ENCODE peak calls at places on chromosomes 16 and 17, in eight cellular contexts. H is heart right ventricle, J is neural progenitor cell, S is skeletal muscle cell, Y is mesendoderm, M is kidney, L is IMR-90, P is stomach. N is an unnamed sample.

GRCh38 chr16:48075398-48075797 is 80.4 kb downstream of the ABCC12 start:
- DNase-seq in H (no peak), J (no peak), S (peak), Y (no peak), M (no peak), L (peak), P (no peak), N (no peak)

GRCh38 chr17:31559647-31560501 is 168.4 kb downstream of the RAB11FIP4 start:
- DNase-seq in H (peak), J (peak), S (no peak), Y (peak), M (peak), L (no peak), P (no peak), N (peak)

GRCh38 chr17:36534117-36534880 is at the start of gene MYO19:
- DNase-seq in H (peak), J (peak), S (peak), Y (peak), M (peak), L (peak), P (peak), N (peak)

GRCh38 chr17:11135819-11136218 is 105.2 kb upstream of the SHISA6 start:
- DNase-seq in H (no peak), J (no peak), S (no peak), Y (no peak), M (no peak), L (no peak), P (no peak), N (no peak)

GRCh38 chr17:44380767-44381166 is 8.7 kb downstream of the ITGA2B start:
- DNase-seq in H (no peak), J (no peak), S (no peak), Y (no peak), M (peak), L (no peak), P (no peak), N (peak)

GRCh38 chr17:78940708-78941107 is 15.5 kb upstream of the TIMP2 start:
- DNase-seq in H (no peak), J (peak), S (no peak), Y (peak), M (peak), L (peak), P (no peak), N (peak)

GRCh38 chr17:8470447-8471047 is 34.9 kb downstream of the NDEL1 start:
- DNase-seq in H (peak), J (no peak), S (no peak), Y (no peak), M (peak), L (no peak), P (no peak), N (peak)

GRCh38 chr17:4073983-4074830 is 68.6 kb downstream of the ZZEF1 start:
- DNase-seq in H (peak), J (no peak), S (no peak), Y (no peak), M (no peak), L (no peak), P (peak), N (no peak)

GRCh38 chr16:53892155-53892554 is 188.2 kb downstream of the FTO start:
- DNase-seq in H (no peak), J (peak), S (no peak), Y (peak), M (no peak), L (peak), P (peak), N (peak)

GRCh38 chr17:28946239-28946638 is 5.1 kb downstream of the PHF12 start:
- DNase-seq in H (no peak), J (no peak), S (peak), Y (no peak), M (no peak), L (peak), P (no peak), N (no peak)

GRCh38 chr16:65202461-65202860 is 80.6 kb upstream of the CDH11 start:
- DNase-seq in H (no peak), J (no peak), S (no peak), Y (no peak), M (no peak), L (peak), P (no peak), N (no peak)

GRCh38 chr16:30356401-30357084 is 1.4 kb upstream of the CD2BP2 start:
- DNase-seq in H (no peak), J (no peak), S (no peak), Y (no peak), M (peak), L (no peak), P (no peak), N (no peak)

GRCh38 chr17:35056013-35056412 is 7.5 kb downstream of the RFFL start:
- DNase-seq in H (no peak), J (peak), S (no peak), Y (peak), M (no peak), L (no peak), P (no peak), N (no peak)

GRCh38 chr16:67311607-67312449 is 14.7 kb downstream of the KCTD19 start:
- DNase-seq in H (no peak), J (no peak), S (peak), Y (no peak), M (no peak), L (peak), P (no peak), N (no peak)

GRCh38 chr17:38507436-38507835 is 79.2 kb downstream of the ARHGAP23 start:
- DNase-seq in H (no peak), J (peak), S (no peak), Y (peak), M (peak), L (no peak), P (no peak), N (peak)

GRCh38 chr16:51722467-51722866 is 571.4 kb upstream of the SALL1 start:
- DNase-seq in H (no peak), J (no peak), S (no peak), Y (no peak), M (no peak), L (no peak), P (no peak), N (no peak)

GRCh38 chr16:89167425-89167941 is 4.1 kb upstream of the CDH15 start:
- DNase-seq in H (peak), J (peak), S (no peak), Y (peak), M (peak), L (peak), P (peak), N (peak)

GRCh38 chr17:33873218-33873617 is 381.9 kb upstream of the CCL2 start:
- DNase-seq in H (no peak), J (no peak), S (no peak), Y (peak), M (no peak), L (no peak), P (no peak), N (no peak)

GRCh38 chr17:14940112-14940945 is 324.8 kb downstream of the PMP22 start:
- DNase-seq in H (no peak), J (no peak), S (no peak), Y (no peak), M (no peak), L (no peak), P (no peak), N (no peak)

GRCh38 chr16:19338335-19338734 is 52.8 kb downstream of the CLEC19A start:
- DNase-seq in H (no peak), J (no peak), S (no peak), Y (peak), M (no peak), L (no peak), P (no peak), N (no peak)

GRCh38 chr17:59760164-59760563 is 52.7 kb downstream of the VMP1 start:
- DNase-seq in H (no peak), J (no peak), S (no peak), Y (no peak), M (no peak), L (no peak), P (no peak), N (no peak)

GRCh38 chr16:27751676-27752075 is 201.7 kb downstream of the KATNIP start:
- DNase-seq in H (no peak), J (no peak), S (no peak), Y (no peak), M (peak), L (no peak), P (no peak), N (no peak)

GRCh38 chr17:67253379-67253778 is 8.4 kb upstream of the HELZ start:
- DNase-seq in H (no peak), J (no peak), S (no peak), Y (no peak), M (no peak), L (peak), P (no peak), N (no peak)

GRCh38 chr16:57607676-57608461 is 20.6 kb upstream of the ADGRG1 start:
- DNase-seq in H (no peak), J (no peak), S (no peak), Y (no peak), M (peak), L (no peak), P (no peak), N (no peak)

GRCh38 chr17:31623990-31624389 is 232.5 kb downstream of the RAB11FIP4 start:
- DNase-seq in H (no peak), J (no peak), S (no peak), Y (no peak), M (no peak), L (no peak), P (no peak), N (no peak)

GRCh38 chr16:89094252-89094901 is 725 bp downstream of the ACSF3 start:
- DNase-seq in H (no peak), J (peak), S (no peak), Y (peak), M (peak), L (no peak), P (no peak), N (peak)

GRCh38 chr17:43874293-43874692 is 27.3 kb downstream of the CD300LG start:
- DNase-seq in H (no peak), J (no peak), S (no peak), Y (no peak), M (no peak), L (no peak), P (peak), N (no peak)

GRCh38 chr16:58264961-58265479 is 29.8 kb downstream of the PRSS54 start:
- DNase-seq in H (no peak), J (no peak), S (peak), Y (peak), M (no peak), L (peak), P (no peak), N (no peak)

GRCh38 chr16:11794447-11794846 is 2.6 kb downstream of the ZC3H7A start:
- DNase-seq in H (no peak), J (no peak), S (no peak), Y (no peak), M (no peak), L (no peak), P (no peak), N (no peak)

GRCh38 chr17:62791235-62792121 is 16.6 kb downstream of the MARCHF10 start:
- DNase-seq in H (no peak), J (no peak), S (peak), Y (no peak), M (no peak), L (peak), P (no peak), N (no peak)

GRCh38 chr16:14514967-14515366 is 115.1 kb downstream of the PARN start:
- DNase-seq in H (no peak), J (no peak), S (no peak), Y (no peak), M (no peak), L (no peak), P (no peak), N (no peak)

GRCh38 chr16:75648265-75649076 is 898 bp downstream of the TERF2IP start:
- DNase-seq in H (peak), J (peak), S (no peak), Y (peak), M (peak), L (peak), P (peak), N (peak)

GRCh38 chr16:66003196-66003595 is 363.3 kb upstream of the CDH5 start:
- DNase-seq in H (no peak), J (no peak), S (no peak), Y (no peak), M (no peak), L (peak), P (no peak), N (no peak)

GRCh38 chr17:61408151-61409041 is 8.8 kb downstream of the TBX2 start:
- DNase-seq in H (no peak), J (peak), S (no peak), Y (no peak), M (peak), L (peak), P (no peak), N (peak)

GRCh38 chr16:26453215-26453614 is 613.5 kb upstream of the C16orf82 start:
- DNase-seq in H (no peak), J (no peak), S (no peak), Y (peak), M (no peak), L (no peak), P (no peak), N (peak)

GRCh38 chr17:74605361-74605760 is 13.3 kb upstream of the CD300LD start:
- DNase-seq in H (peak), J (no peak), S (peak), Y (no peak), M (no peak), L (peak), P (no peak), N (no peak)

GRCh38 chr16:67666538-67667433 is at the start of the genes C16orf86 and ENKD1:
- DNase-seq in H (peak), J (peak), S (no peak), Y (peak), M (peak), L (peak), P (peak), N (peak)

DNA sequence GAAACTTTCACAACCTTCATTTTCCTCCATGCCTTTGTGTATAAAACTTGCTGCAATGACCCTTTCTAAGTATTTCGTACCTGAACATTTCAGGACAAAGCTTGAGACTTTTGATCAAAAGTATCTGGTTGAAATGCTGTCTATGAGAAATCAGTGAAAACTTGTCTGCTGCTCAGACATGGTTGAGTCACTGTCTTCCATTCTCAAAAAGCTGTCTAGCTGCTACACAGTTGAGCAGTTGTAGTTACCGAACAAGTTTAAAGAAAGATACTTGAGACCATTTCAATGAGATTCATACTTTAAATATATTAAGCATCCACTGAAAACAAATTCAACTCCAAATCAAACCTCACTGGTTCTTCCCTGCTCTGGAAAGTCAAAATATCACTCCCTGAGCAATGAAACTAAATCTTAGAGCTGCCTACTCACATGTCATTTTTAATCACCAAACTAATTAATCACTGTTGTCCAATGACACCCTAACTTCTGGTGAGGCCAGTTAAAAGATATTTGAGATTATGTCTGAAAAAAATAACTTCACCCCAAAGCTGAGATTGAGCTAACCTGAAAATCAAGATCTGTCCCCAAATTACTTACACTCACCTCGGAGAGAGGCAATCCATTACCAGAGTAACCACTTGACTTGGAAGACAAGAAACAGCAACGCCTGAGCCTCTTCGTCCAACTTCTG is 503 bp downstream of the TMEM100 start:
- DNase-seq in H (no peak), J (no peak), S (no peak), Y (no peak), M (no peak), L (peak), P (no peak), N (no peak)
- H3K4me3 ChIP-seq in H (peak), J (peak), S (peak), Y (no peak), M (peak), L (peak), P (peak), N (no peak)

DNA sequence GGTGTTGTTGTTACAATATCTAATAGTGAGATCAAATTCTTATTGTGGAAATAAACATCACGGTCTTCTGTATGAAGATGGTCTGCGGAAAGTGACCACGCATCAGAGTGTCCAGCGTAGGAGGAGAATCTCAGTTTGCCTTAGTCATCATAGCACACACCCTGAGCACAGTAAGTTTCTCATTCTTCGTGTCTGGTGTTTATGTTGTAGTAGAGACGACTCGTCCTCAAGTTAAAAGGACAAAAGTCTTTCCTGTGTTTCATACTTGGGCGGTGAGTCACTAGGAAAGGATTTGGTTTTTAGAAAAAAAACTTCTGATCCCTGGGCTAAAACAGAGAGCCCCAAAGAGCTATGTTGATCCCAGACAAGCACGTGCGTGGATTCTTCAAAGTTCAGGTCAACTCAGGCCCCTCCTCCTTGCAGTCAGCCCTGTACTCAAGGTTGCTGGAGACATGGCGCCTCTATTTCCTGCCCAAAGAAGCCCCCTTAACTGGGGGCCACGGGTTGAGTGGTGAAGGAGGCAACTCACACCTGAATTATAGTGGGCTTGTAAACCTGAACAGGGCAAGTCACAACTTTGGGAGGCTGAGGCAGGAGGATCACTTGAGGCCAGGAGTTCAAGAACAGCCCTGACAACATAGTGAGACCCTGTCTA is 170.4 kb downstream of the ZFHX3 start:
- DNase-seq in H (no peak), J (no peak), S (peak), Y (peak), M (no peak), L (peak), P (no peak), N (no peak)
- H3K4me3 ChIP-seq in H (no peak), J (no peak), S (no peak), Y (no peak), M (no peak), L (no peak), P (no peak), N (no peak)

DNA sequence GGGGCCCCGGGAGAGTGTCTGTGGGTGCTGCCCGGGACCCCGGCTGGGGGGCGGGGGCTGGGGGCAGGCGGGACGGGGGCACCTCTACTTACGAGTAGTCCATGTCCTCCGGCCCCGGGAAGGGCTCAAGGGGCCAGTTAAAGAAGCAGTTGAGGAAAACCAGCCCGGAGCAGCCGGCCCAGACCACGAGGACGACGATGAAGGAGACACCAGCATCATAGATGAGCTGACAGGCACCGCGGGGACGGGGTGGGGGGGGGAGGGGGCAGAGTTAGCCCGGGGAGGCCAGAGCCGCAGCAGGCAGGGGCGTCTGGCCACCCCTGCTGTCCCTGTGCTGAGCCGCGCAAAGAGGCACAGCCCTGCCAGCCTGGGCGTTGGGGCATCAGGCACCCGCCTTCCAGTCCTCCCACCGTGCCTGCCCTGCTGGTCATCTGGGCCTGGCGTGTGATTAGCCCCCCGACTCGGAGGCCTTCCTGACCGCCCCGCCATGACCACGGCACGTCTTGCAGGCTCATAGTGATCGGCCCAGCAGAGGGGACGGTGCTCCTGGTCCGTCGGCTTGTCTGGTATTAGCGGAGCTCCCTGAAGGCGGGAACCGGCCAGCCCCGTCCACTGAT is 29.0 kb upstream of the PITPNA start:
- DNase-seq in H (no peak), J (no peak), S (no peak), Y (no peak), M (no peak), L (no peak), P (no peak), N (peak)
- H3K4me3 ChIP-seq in H (no peak), J (no peak), S (no peak), Y (no peak), M (no peak), L (no peak), P (no peak), N (no peak)

DNA sequence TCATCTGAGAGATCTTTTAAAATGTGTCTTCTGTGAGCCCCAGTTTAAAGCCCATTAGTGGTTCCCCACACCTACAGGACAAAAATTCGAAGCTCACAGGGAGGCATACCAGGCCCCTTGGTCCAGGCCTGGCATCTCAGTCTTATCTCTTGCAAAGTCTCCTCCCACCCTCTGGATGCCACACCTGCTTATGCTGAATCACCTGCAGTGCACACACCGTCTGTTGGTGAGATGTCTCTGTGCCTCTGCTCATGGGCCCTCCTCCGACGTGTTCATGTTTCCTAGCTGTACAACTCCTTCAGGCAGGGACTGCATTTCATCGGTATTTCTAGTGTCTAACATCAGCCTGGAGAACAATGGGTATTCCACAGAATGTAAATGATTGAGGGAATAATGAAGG is 41.6 kb downstream of the RNF157 start:
- DNase-seq in H (no peak), J (no peak), S (no peak), Y (no peak), M (no peak), L (no peak), P (no peak), N (no peak)
- H3K4me3 ChIP-seq in H (no peak), J (no peak), S (no peak), Y (no peak), M (no peak), L (no peak), P (no peak), N (no peak)

GRCh38 chr17:58432806-58433573 is 15.7 kb upstream of the RNF43 start:
- DNase-seq in H (no peak), J (no peak), S (no peak), Y (no peak), M (no peak), L (no peak), P (no peak), N (no peak)

DNA sequence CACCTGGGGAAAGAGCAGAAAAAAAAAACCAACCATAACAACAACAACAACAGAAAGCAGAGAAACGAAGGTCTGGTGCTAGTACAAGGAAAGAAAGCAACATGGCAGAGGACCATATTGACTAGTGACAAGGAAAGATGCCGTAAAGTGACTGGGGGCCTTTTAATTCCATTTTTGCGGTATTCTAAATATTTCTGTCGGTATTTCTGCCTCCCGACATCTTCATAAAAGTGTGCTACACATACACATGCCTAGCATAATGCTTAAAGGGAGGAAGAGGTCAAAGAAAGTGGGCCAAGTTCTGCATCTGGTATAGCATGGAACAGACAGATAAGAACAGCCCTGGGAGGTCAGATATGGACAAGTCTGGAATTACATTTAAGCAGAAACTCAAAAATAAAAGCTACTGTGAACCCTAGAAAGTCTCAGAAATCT is 19.5 kb upstream of the RNF43 start:
- DNase-seq in H (no peak), J (no peak), S (no peak), Y (no peak), M (no peak), L (no peak), P (no peak), N (no peak)
- H3K4me3 ChIP-seq in H (no peak), J (no peak), S (no peak), Y (no peak), M (no peak), L (no peak), P (no peak), N (no peak)

N was measured in H7.